ENCODE peak calls at places on chromosomes 1 and 21, in seven cellular contexts. K, I, N, H, F, R and E are unnamed samples.

GRCh38 chr21:42223826-42224575 is 5.1 kb downstream of the ABCG1 start:
- DNase-seq in K (no peak), I (no peak), N (no peak), H (no peak), F (peak; percentile 58), R (no peak), E (no peak)

GRCh38 chr1:24872446-24872845 is 57.6 kb downstream of the RUNX3 start:
- DNase-seq in K (no peak), I (no peak), N (no peak), H (no peak), F (no peak), R (no peak), E (no peak)

GRCh38 chr1:88175631-88176226 is 508.3 kb upstream of the PKN2 start:
- DNase-seq in K (no peak), I (no peak), N (no peak), H (no peak), F (no peak), R (no peak), E (no peak)

GRCh38 chr1:153293847-153294246 is 18.9 kb downstream of the PGLYRP3 start:
- DNase-seq in K (no peak), I (no peak), N (no peak), H (no peak), F (no peak), R (no peak), E (no peak)

GRCh38 chr1:219027161-219027673 is 146.5 kb upstream of the LYPLAL1 start:
- DNase-seq in K (no peak), I (no peak), N (no peak), H (no peak), F (no peak), R (no peak), E (no peak)

GRCh38 chr1:201019321-201019977 is 4.1 kb downstream of the KIF21B start:
- DNase-seq in K (peak; percentile 83), I (no peak), N (peak; percentile 7), H (peak; percentile 68), F (no peak), R (peak; percentile 82), E (peak; percentile 31)

GRCh38 chr1:192263436-192263835 is 53.4 kb upstream of the RGS21 start:
- DNase-seq in K (no peak), I (no peak), N (no peak), H (no peak), F (no peak), R (no peak), E (no peak)

GRCh38 chr1:87805661-87806376 is 477.1 kb downstream of the LMO4 start:
- DNase-seq in K (no peak), I (no peak), N (no peak), H (no peak), F (no peak), R (no peak), E (peak; percentile 18)

GRCh38 chr1:171772312-171772711 is 9.1 kb upstream of the METTL13 start:
- DNase-seq in K (no peak), I (no peak), N (no peak), H (no peak), F (no peak), R (no peak), E (no peak)

GRCh38 chr1:183544598-183545297 is 45.5 kb downstream of the NCF2 start:
- DNase-seq in K (no peak), I (no peak), N (no peak), H (no peak), F (no peak), R (no peak), E (no peak)

GRCh38 chr1:183812686-183813569 is 8.0 kb downstream of the RGL1 start:
- DNase-seq in K (no peak), I (no peak), N (no peak), H (no peak), F (no peak), R (no peak), E (no peak)

GRCh38 chr1:221462345-221462744 is 279.5 kb downstream of the DUSP10 start:
- DNase-seq in K (no peak), I (no peak), N (peak; percentile 30), H (no peak), F (no peak), R (no peak), E (peak; percentile 37)

GRCh38 chr1:46062651-46063319 is 69.6 kb downstream of the PIK3R3 start:
- DNase-seq in K (no peak), I (no peak), N (no peak), H (no peak), F (no peak), R (no peak), E (no peak)

GRCh38 chr1:208031316-208031931 is 120.5 kb upstream of the CD34 start:
- DNase-seq in K (no peak), I (no peak), N (no peak), H (no peak), F (peak; percentile 50), R (no peak), E (no peak)

GRCh38 chr1:198231776-198232175 is 75.0 kb downstream of the NEK7 start:
- DNase-seq in K (no peak), I (no peak), N (no peak), H (no peak), F (no peak), R (no peak), E (no peak)

GRCh38 chr1:20666804-20667203 is 5.6 kb upstream of the DDOST start:
- DNase-seq in K (no peak), I (no peak), N (peak; percentile 15), H (no peak), F (no peak), R (no peak), E (no peak)

GRCh38 chr1:147504801-147505303 is 36.4 kb upstream of the BCL9 start:
- DNase-seq in K (no peak), I (peak; percentile 81), N (no peak), H (peak; percentile 57), F (no peak), R (no peak), E (no peak)

GRCh38 chr1:41493117-41493536 is 8.6 kb upstream of the EDN2 start:
- DNase-seq in K (no peak), I (peak; percentile 64), N (peak; percentile 94), H (peak; percentile 62), F (no peak), R (no peak), E (peak; percentile 83)

GRCh38 chr1:89692601-89693503 is 59.9 kb downstream of the LRRC8C start:
- DNase-seq in K (no peak), I (no peak), N (no peak), H (no peak), F (no peak), R (no peak), E (no peak)

GRCh38 chr1:246609632-246610031 is 43.4 kb downstream of the CNST start:
- DNase-seq in K (no peak), I (no peak), N (no peak), H (no peak), F (no peak), R (no peak), E (no peak)

GRCh38 chr1:162142968-162143367 is 73.5 kb downstream of the NOS1AP start:
- DNase-seq in K (no peak), I (no peak), N (no peak), H (no peak), F (no peak), R (no peak), E (no peak)

GRCh38 chr1:151862604-151863003 is 9.1 kb upstream of the THEM5 start:
- DNase-seq in K (no peak), I (no peak), N (no peak), H (no peak), F (no peak), R (no peak), E (no peak)

GRCh38 chr1:154413177-154413576 is 8.0 kb downstream of the IL6R start:
- DNase-seq in K (no peak), I (peak; percentile 3), N (no peak), H (no peak), F (no peak), R (no peak), E (no peak)

GRCh38 chr1:71587961-71588360 is 507.1 kb upstream of the ZRANB2 start:
- DNase-seq in K (no peak), I (no peak), N (no peak), H (no peak), F (no peak), R (no peak), E (no peak)

DNA sequence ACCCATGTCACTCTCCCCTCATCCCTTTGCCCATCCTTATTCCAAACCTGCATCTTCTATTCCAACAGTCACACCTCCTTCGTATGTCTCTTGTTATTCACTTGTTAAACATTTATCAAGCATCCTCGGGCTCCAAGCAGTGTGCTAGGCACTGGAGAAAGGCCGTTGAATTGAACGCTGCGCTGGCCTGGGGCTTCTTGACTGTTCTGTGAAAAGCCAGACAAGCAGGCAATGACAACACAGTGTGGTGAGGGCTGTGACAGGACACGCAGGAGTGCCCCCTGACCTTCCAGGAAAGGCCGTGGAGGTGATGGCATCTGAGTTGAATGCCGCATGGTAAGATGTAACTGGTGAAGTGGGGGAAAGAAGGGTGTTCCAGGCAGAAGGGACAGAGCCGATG is 19.2 kb downstream of the ETV3 start:
- DNase-seq in K (no peak), I (no peak), N (no peak), H (no peak), F (no peak), R (no peak), E (no peak)
- H3K27ac ChIP-seq in K (no peak overlapping the region), I (no peak overlapping the region), N (no peak overlapping the region), H (no peak overlapping the region), F (no peak overlapping the region), R (no peak overlapping the region), E (no peak overlapping the region)

GRCh38 chr1:9891207-9891606 is 18.9 kb downstream of the CTNNBIP1 start:
- DNase-seq in K (no peak), I (no peak), N (no peak), H (peak; percentile 35), F (no peak), R (no peak), E (no peak)
- H3K27ac ChIP-seq in K (peak overlapping the region; percentile 78), I (peak overlapping the region; percentile 32), N (peak overlapping the region; percentile 82), H (peak overlapping the region; percentile 69), F (peak overlapping the region; percentile 69), R (no peak overlapping the region), E (peak overlapping the region; percentile 99)

DNA sequence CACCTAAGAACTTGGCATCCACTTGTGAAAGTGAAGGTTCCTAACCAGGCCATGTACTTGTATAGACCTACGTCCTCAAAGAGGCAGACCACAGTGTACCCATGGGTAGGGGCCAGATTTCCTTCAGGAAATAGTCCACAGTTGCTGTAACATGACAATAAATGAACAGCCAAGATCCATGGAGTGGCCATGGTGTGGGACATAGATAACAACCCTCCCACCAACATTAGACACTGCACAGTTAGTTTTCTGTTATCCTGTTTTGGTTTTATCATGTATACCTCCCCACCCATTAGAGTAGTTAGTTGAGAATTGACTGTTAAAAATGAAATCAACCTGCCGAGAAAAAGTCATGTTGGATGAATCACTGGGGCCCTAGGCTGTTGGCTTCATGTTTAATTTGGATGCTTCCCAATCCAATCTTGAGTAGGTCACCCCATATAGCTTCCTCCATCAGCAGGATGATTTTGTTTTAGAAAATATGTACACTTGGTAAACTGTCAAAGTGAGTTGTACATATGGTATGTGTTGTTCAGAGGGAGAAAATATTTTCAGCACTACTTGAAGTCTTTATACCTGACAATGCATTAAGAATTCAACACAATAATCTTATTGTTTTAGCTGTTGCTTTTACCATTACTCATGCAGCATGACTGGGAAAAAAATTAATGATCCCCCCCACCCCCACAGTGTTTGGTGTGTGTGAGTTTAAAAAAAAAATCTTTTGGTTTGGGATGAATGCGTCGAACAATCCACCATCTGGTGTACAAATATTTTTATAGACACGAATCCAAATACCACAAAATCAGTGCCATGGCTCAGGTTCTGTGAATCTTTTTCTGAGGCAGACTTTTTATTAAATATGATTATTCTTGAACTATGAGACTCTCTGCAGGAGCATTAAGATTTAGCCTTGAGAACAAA is 88.3 kb upstream of the ARHGAP29 start:
- DNase-seq in K (no peak), I (no peak), N (peak; percentile 88), H (no peak), F (no peak), R (no peak), E (peak; percentile 98)
- H3K27ac ChIP-seq in K (peak overlapping the region; percentile 87), I (peak overlapping the region; percentile 20), N (peak overlapping the region; percentile 79), H (peak overlapping the region; percentile 65), F (peak overlapping the region; percentile 58), R (no peak overlapping the region), E (peak overlapping the region; percentile 100)

GRCh38 chr1:233916706-233917105 is 12.2 kb downstream of the SLC35F3 start:
- DNase-seq in K (no peak), I (no peak), N (no peak), H (no peak), F (no peak), R (no peak), E (no peak)
- H3K27ac ChIP-seq in K (no peak overlapping the region), I (no peak overlapping the region), N (no peak overlapping the region), H (no peak overlapping the region), F (no peak overlapping the region), R (no peak overlapping the region), E (peak overlapping the region; percentile 47)